ENCODE peak calls at places on chromosomes 7 and 10, in four cellular contexts. I, Q, K and Z are unnamed samples.

GRCh38 chr7:100065452-100066186 is 15.9 kb downstream of the ZNF3 start:
- DNase-seq in I (no peak), Q (no peak), K (no peak), Z (peak)

GRCh38 chr10:14009315-14010082 is 321.2 kb downstream of the FRMD4A start:
- DNase-seq in I (no peak), Q (no peak), K (no peak), Z (no peak)

GRCh38 chr10:112977294-112977951 is 27.4 kb downstream of the TCF7L2 start:
- DNase-seq in K (no peak), I (no peak), Q (no peak), Z (no peak)

GRCh38 chr10:133295426-133296320 is 13.0 kb downstream of the TUBGCP2 start:
- DNase-seq in I (no peak), Q (no peak), K (no peak), Z (no peak)

GRCh38 chr10:118543714-118544400 is 51.6 kb downstream of the PRLHR start:
- DNase-seq in Q (no peak), I (peak), K (peak), Z (no peak)

GRCh38 chr10:14543048-14543903 is 212.6 kb upstream of the FRMD4A start:
- DNase-seq in I (no peak), Q (peak), K (no peak), Z (no peak)

GRCh38 chr10:18010050-18010449 is 58.3 kb downstream of the SLC39A12 start:
- DNase-seq in I (no peak), Q (no peak), K (no peak), Z (no peak)

GRCh38 chr10:5434017-5434753 is 21.8 kb downstream of the NET1 start:
- DNase-seq in K (peak), I (peak), Q (no peak), Z (peak)

GRCh38 chr10:42781893-42782445 is 626 bp upstream of the BMS1 start:
- DNase-seq in Q (no peak), K (peak), I (no peak), Z (no peak)